ENCODE peak calls at places on chromosomes 11 and 22, in nine cellular contexts. S, Z, A, N, U, Q, F, M and H are unnamed samples.

GRCh38 chr11:72326151-72326842 is 82.3 kb upstream of the PHOX2A start:
- DNase-seq in U (no peak), F (no peak), Q (no peak), A (no peak), S (no peak), M (peak; percentile 68), Z (peak; percentile 26), N (no peak), H (no peak)

GRCh38 chr22:32473388-32473952 is 1.1 kb upstream of the FBXO7 start:
- DNase-seq in U (no peak), M (peak; percentile 31), A (no peak), F (peak; percentile 62), S (peak; percentile 39), Q (peak; percentile 25), Z (peak; percentile 45), N (peak; percentile 56), H (no peak)

GRCh38 chr22:26377170-26377825 is 51.8 kb upstream of the ASPHD2 start:
- DNase-seq in Z (no peak), U (no peak), M (no peak), F (no peak), Q (no peak), A (no peak), N (no peak), S (no peak), H (no peak)

GRCh38 chr11:78688460-78688859 is 113.8 kb upstream of the NARS2 start:
- DNase-seq in F (no peak), M (no peak), A (no peak), N (no peak), Z (no peak), Q (no peak), U (no peak), S (no peak), H (no peak)

GRCh38 chr22:19621372-19622060 is 92.8 kb upstream of the SEPTIN5 start:
- DNase-seq in Q (no peak), U (no peak), Z (no peak), S (no peak), N (no peak), A (no peak), M (no peak), F (no peak), H (no peak)

GRCh38 chr22:44931077-44931540 is 78.7 kb downstream of the PHF21B start:
- DNase-seq in U (peak; percentile 72), S (no peak), Q (no peak), M (peak; percentile 31), A (no peak), Z (peak; percentile 10), N (peak; percentile 32), F (no peak), H (no peak)

GRCh38 chr11:106091480-106092123 is 14.1 kb downstream of the AASDHPPT start:
- DNase-seq in A (no peak), N (no peak), Q (no peak), M (peak; percentile 86), U (no peak), S (no peak), F (no peak), Z (no peak), H (no peak)

GRCh38 chr22:37501610-37502341 is 15.6 kb upstream of the MFNG start:
- DNase-seq in Q (no peak), S (no peak), U (peak; percentile 76), Z (no peak), N (peak; percentile 90), A (no peak), M (peak; percentile 86), F (no peak), H (no peak)

GRCh38 chr11:64911142-64911541 is 5.9 kb downstream of the ATG2A start:
- DNase-seq in M (no peak), Q (no peak), U (no peak), A (no peak), S (no peak), N (no peak), Z (no peak), F (no peak), H (no peak)

GRCh38 chr11:65625628-65626342 is 10.2 kb downstream of the PCNX3 start:
- DNase-seq in M (no peak), A (no peak), S (peak; percentile 27), Z (no peak), U (peak; percentile 65), N (peak; percentile 76), F (peak; percentile 7), Q (peak; percentile 40), H (no peak)

GRCh38 chr11:41716862-41717261 is 257.4 kb upstream of the LRRC4C start:
- DNase-seq in S (no peak), N (no peak), M (no peak), U (no peak), Z (no peak), Q (no peak), A (no peak), F (no peak), H (no peak)

GRCh38 chr11:99634581-99634980 is 613.8 kb downstream of the CNTN5 start:
- DNase-seq in N (no peak), Z (no peak), F (no peak), Q (no peak), S (no peak), M (no peak), A (no peak), U (no peak), H (no peak)

GRCh38 chr22:17121235-17122195 is at the start of gene TMEM121B:
- DNase-seq in M (peak; percentile 48), F (peak; percentile 89), Z (peak; percentile 9), A (no peak), U (peak; percentile 83), S (peak; percentile 31), N (peak; percentile 67), Q (peak; percentile 75), H (peak; percentile 24)